ENCODE peak calls at places on chromosomes 4 and X, in four cellular contexts. One of them, this sample, is unnamed.

GRCh38 chr4:110245567-110245966 is 47.2 kb upstream of the ELOVL6 start:
- DNase-seq in fibroblast of mammary gland: peak; percentile 69
- DNase-seq in thyroid gland: no peak
- DNase-seq in endodermal cell: no peak
- DNase-seq in this sample: no peak

GRCh38 chr4:97496298-97496873 is 646.9 kb downstream of the STPG2 start:
- DNase-seq in fibroblast of mammary gland: no peak
- DNase-seq in thyroid gland: no peak
- DNase-seq in endodermal cell: no peak
- DNase-seq in this sample: no peak

GRCh38 chr4:145012841-145013240 is 85.2 kb downstream of the ANAPC10 start:
- DNase-seq in fibroblast of mammary gland: peak; percentile 67
- DNase-seq in thyroid gland: no peak
- DNase-seq in endodermal cell: no peak
- DNase-seq in this sample: no peak

GRCh38 chr4:105451346-105451745 is 22.5 kb downstream of the PPA2 start:
- DNase-seq in fibroblast of mammary gland: no peak
- DNase-seq in thyroid gland: no peak
- DNase-seq in endodermal cell: no peak
- DNase-seq in this sample: no peak

GRCh38 chrX:129726307-129727111 is 12.3 kb upstream of the XPNPEP2 start:
- DNase-seq in fibroblast of mammary gland: peak; percentile 69
- DNase-seq in thyroid gland: peak; percentile 52
- DNase-seq in endodermal cell: peak; percentile 91
- DNase-seq in this sample: peak; percentile 75

GRCh38 chrX:46574337-46574940 is 874 bp downstream of the CHST7 start:
- DNase-seq in fibroblast of mammary gland: no peak
- DNase-seq in thyroid gland: peak; percentile 8
- DNase-seq in endodermal cell: peak; percentile 67
- DNase-seq in this sample: no peak

GRCh38 chr4:77699731-77700210 is 94.2 kb downstream of the CXCL13 start:
- DNase-seq in fibroblast of mammary gland: peak; percentile 90
- DNase-seq in thyroid gland: no peak
- DNase-seq in endodermal cell: peak; percentile 71
- DNase-seq in this sample: no peak

GRCh38 chr4:159416073-159416472 is 313.2 kb downstream of the RAPGEF2 start:
- DNase-seq in fibroblast of mammary gland: no peak
- DNase-seq in thyroid gland: no peak
- DNase-seq in endodermal cell: no peak
- DNase-seq in this sample: no peak

GRCh38 chr4:8176547-8177399 is 18.2 kb upstream of the ABLIM2 start:
- DNase-seq in fibroblast of mammary gland: peak; percentile 47
- DNase-seq in thyroid gland: peak; percentile 58
- DNase-seq in endodermal cell: peak; percentile 88
- DNase-seq in this sample: peak; percentile 68

GRCh38 chrX:54891573-54891972 is 29.1 kb upstream of the TRO start:
- DNase-seq in fibroblast of mammary gland: peak; percentile 38
- DNase-seq in thyroid gland: peak; percentile 9
- DNase-seq in endodermal cell: peak; percentile 60
- DNase-seq in this sample: peak; percentile 43

GRCh38 chr4:478373-478772 is 20.6 kb downstream of the ZNF721 start:
- DNase-seq in fibroblast of mammary gland: no peak
- DNase-seq in thyroid gland: no peak
- DNase-seq in endodermal cell: no peak
- DNase-seq in this sample: no peak

GRCh38 chr4:17385403-17385802 is 126.5 kb downstream of the QDPR start:
- DNase-seq in fibroblast of mammary gland: peak; percentile 42
- DNase-seq in thyroid gland: peak; percentile 68
- DNase-seq in endodermal cell: no peak
- DNase-seq in this sample: peak; percentile 2

GRCh38 chr4:41839945-41840854 is 91.7 kb upstream of the PHOX2B start:
- DNase-seq in fibroblast of mammary gland: no peak
- DNase-seq in thyroid gland: no peak
- DNase-seq in endodermal cell: no peak
- DNase-seq in this sample: no peak

GRCh38 chrX:70494441-70494840 is 49.8 kb downstream of the DLG3 start:
- DNase-seq in fibroblast of mammary gland: peak; percentile 39
- DNase-seq in thyroid gland: no peak
- DNase-seq in endodermal cell: peak; percentile 29
- DNase-seq in this sample: no peak

GRCh38 chr4:153159016-153159415 is 45.2 kb upstream of the TRIM2 start:
- DNase-seq in fibroblast of mammary gland: no peak
- DNase-seq in thyroid gland: no peak
- DNase-seq in endodermal cell: no peak
- DNase-seq in this sample: no peak

GRCh38 chr4:76931576-76932276 is 17.8 kb upstream of the SEPTIN11 start:
- DNase-seq in fibroblast of mammary gland: no peak
- DNase-seq in thyroid gland: no peak
- DNase-seq in endodermal cell: no peak
- DNase-seq in this sample: no peak

GRCh38 chr4:175614880-175615279 is 197.2 kb downstream of the GPM6A start:
- DNase-seq in fibroblast of mammary gland: no peak
- DNase-seq in thyroid gland: no peak
- DNase-seq in endodermal cell: no peak
- DNase-seq in this sample: peak; percentile 35

GRCh38 chr4:75696036-75696435 is 22.8 kb upstream of the G3BP2 start:
- DNase-seq in fibroblast of mammary gland: no peak
- DNase-seq in thyroid gland: no peak
- DNase-seq in endodermal cell: no peak
- DNase-seq in this sample: no peak

GRCh38 chr4:183158062-183158461 is 59.0 kb downstream of the WWC2 start:
- DNase-seq in fibroblast of mammary gland: no peak
- DNase-seq in thyroid gland: no peak
- DNase-seq in endodermal cell: no peak
- DNase-seq in this sample: no peak

GRCh38 chrX:46959101-46959500 is 46.9 kb downstream of the JADE3 start:
- DNase-seq in fibroblast of mammary gland: peak; percentile 7
- DNase-seq in thyroid gland: peak; percentile 3
- DNase-seq in endodermal cell: no peak
- DNase-seq in this sample: no peak

GRCh38 chrX:140733766-140734342 is 24.3 kb downstream of the LINC00632 start:
- DNase-seq in fibroblast of mammary gland: peak; percentile 68
- DNase-seq in thyroid gland: peak; percentile 3
- DNase-seq in endodermal cell: peak; percentile 58
- DNase-seq in this sample: peak; percentile 23

GRCh38 chr4:89303989-89304388 is 3.6 kb downstream of the GPRIN3 start:
- DNase-seq in fibroblast of mammary gland: no peak
- DNase-seq in thyroid gland: no peak
- DNase-seq in endodermal cell: no peak
- DNase-seq in this sample: no peak

GRCh38 chr4:16783119-16783518 is 115.3 kb downstream of the LDB2 start:
- DNase-seq in fibroblast of mammary gland: no peak
- DNase-seq in thyroid gland: no peak
- DNase-seq in endodermal cell: peak; percentile 74
- DNase-seq in this sample: no peak

GRCh38 chr4:42626629-42627028 is 30.3 kb downstream of the ATP8A1 start:
- DNase-seq in fibroblast of mammary gland: no peak
- DNase-seq in thyroid gland: no peak
- DNase-seq in endodermal cell: no peak
- DNase-seq in this sample: no peak

GRCh38 chr4:147117400-147117799 is 171.7 kb upstream of the TTC29 start:
- DNase-seq in fibroblast of mammary gland: no peak
- DNase-seq in thyroid gland: no peak
- DNase-seq in endodermal cell: peak; percentile 64
- DNase-seq in this sample: no peak

GRCh38 chr4:86522349-86522748 is 71.8 kb upstream of the PTPN13 start:
- DNase-seq in fibroblast of mammary gland: peak; percentile 16
- DNase-seq in thyroid gland: no peak
- DNase-seq in endodermal cell: no peak
- DNase-seq in this sample: no peak

GRCh38 chr4:153227501-153227900 is 23.3 kb downstream of the TRIM2 start:
- DNase-seq in fibroblast of mammary gland: no peak
- DNase-seq in thyroid gland: no peak
- DNase-seq in endodermal cell: no peak
- DNase-seq in this sample: no peak

GRCh38 chr4:76670631-76671030 is 227.3 kb downstream of the SOWAHB start:
- DNase-seq in fibroblast of mammary gland: no peak
- DNase-seq in thyroid gland: no peak
- DNase-seq in endodermal cell: no peak
- DNase-seq in this sample: no peak

GRCh38 chrX:9466115-9466495 is 1.2 kb downstream of the TBL1X start:
- DNase-seq in fibroblast of mammary gland: peak; percentile 22
- DNase-seq in thyroid gland: peak; percentile 44
- DNase-seq in endodermal cell: peak; percentile 75
- DNase-seq in this sample: peak; percentile 63

GRCh38 chr4:130077275-130077674 is 981.3 kb downstream of the C4orf33 start:
- DNase-seq in fibroblast of mammary gland: no peak
- DNase-seq in thyroid gland: no peak
- DNase-seq in endodermal cell: no peak
- DNase-seq in this sample: no peak

GRCh38 chr4:156971623-156972369 is at the start of gene PDGFC:
- DNase-seq in fibroblast of mammary gland: peak; percentile 61
- DNase-seq in thyroid gland: peak; percentile 84
- DNase-seq in endodermal cell: peak; percentile 93
- DNase-seq in this sample: peak; percentile 84

GRCh38 chrX:37754518-37754917 is 25.3 kb upstream of the CYBB start:
- DNase-seq in fibroblast of mammary gland: no peak
- DNase-seq in thyroid gland: no peak
- DNase-seq in endodermal cell: no peak
- DNase-seq in this sample: no peak

GRCh38 chrX:39012561-39013209 is 211.4 kb downstream of the MID1IP1 start:
- DNase-seq in fibroblast of mammary gland: peak; percentile 5
- DNase-seq in thyroid gland: no peak
- DNase-seq in endodermal cell: no peak
- DNase-seq in this sample: no peak

GRCh38 chrX:30489323-30489722 is 88.2 kb downstream of the TASL start:
- DNase-seq in fibroblast of mammary gland: peak; percentile 31
- DNase-seq in thyroid gland: no peak
- DNase-seq in endodermal cell: peak; percentile 50
- DNase-seq in this sample: no peak

GRCh38 chr4:41590591-41590990 is 52.6 kb downstream of the LIMCH1 start:
- DNase-seq in fibroblast of mammary gland: no peak
- DNase-seq in thyroid gland: peak; percentile 83
- DNase-seq in endodermal cell: no peak
- DNase-seq in this sample: peak; percentile 35

GRCh38 chrX:103783971-103784370 is 7.3 kb downstream of the PLP1 start:
- DNase-seq in fibroblast of mammary gland: peak; percentile 11
- DNase-seq in thyroid gland: peak; percentile 2
- DNase-seq in endodermal cell: no peak
- DNase-seq in this sample: no peak

GRCh38 chr4:1910643-1911042 is 39.5 kb downstream of the NSD2 start:
- DNase-seq in fibroblast of mammary gland: peak; percentile 72
- DNase-seq in thyroid gland: peak; percentile 56
- DNase-seq in endodermal cell: peak; percentile 88
- DNase-seq in this sample: peak; percentile 33

This sample was measured in body of pancreas.